ENCODE peak calls at places on chromosomes 5 and 9, in eight cellular contexts. U is GM23338, V is NB4, Q is ovary, D is Caco-2, F is tibial nerve, E is aorta, Y is psoas muscle. W is an unnamed sample.

GRCh38 chr9:133050142-133050541 is 11.6 kb upstream of the CEL start:
- DNase-seq in U (no peak), V (no peak), Q (no peak), D (no peak), F (no peak), E (no peak), Y (peak), W (no peak)

GRCh38 chr5:10699987-10700386 is 61.0 kb downstream of the DAP start:
- DNase-seq in U (no peak), V (no peak), Q (no peak), D (no peak), F (no peak), E (no peak), Y (no peak), W (no peak)

GRCh38 chr9:4138781-4139180 is 161.1 kb downstream of the GLIS3 start:
- DNase-seq in U (no peak), V (peak), Q (no peak), D (no peak), F (no peak), E (no peak), Y (no peak), W (no peak)

GRCh38 chr5:72878854-72879253 is 62.4 kb downstream of the TNPO1 start:
- DNase-seq in U (no peak), V (no peak), Q (no peak), D (no peak), F (no peak), E (no peak), Y (no peak), W (no peak)

GRCh38 chr5:149546974-149547373 is 4.3 kb downstream of the CSNK1A1 start:
- DNase-seq in U (no peak), V (no peak), Q (no peak), D (no peak), F (no peak), E (no peak), Y (no peak), W (peak)

GRCh38 chr5:82806513-82806912 is 270.7 kb downstream of the TMEM167A start:
- DNase-seq in U (no peak), V (no peak), Q (no peak), D (no peak), F (no peak), E (no peak), Y (no peak), W (no peak)

GRCh38 chr5:7495133-7495521 is 99.2 kb downstream of the ADCY2 start:
- DNase-seq in U (no peak), V (no peak), Q (no peak), D (no peak), F (no peak), E (no peak), Y (no peak), W (no peak)

GRCh38 chr9:113997610-113998009 is 80.5 kb downstream of the AMBP start:
- DNase-seq in U (no peak), V (no peak), Q (peak), D (no peak), F (no peak), E (no peak), Y (no peak), W (no peak)

GRCh38 chr5:31921852-31922305 is 252.2 kb downstream of the GOLPH3 start:
- DNase-seq in U (peak), V (no peak), Q (no peak), D (no peak), F (no peak), E (no peak), Y (no peak), W (no peak)

GRCh38 chr9:89312154-89312616 is 1.2 kb downstream of the CKS2 start:
- DNase-seq in U (peak), V (peak), Q (no peak), D (no peak), F (no peak), E (no peak), Y (no peak), W (peak)

GRCh38 chr5:14004598-14005394 is 60.3 kb upstream of the DNAH5 start:
- DNase-seq in U (no peak), V (no peak), Q (no peak), D (no peak), F (no peak), E (no peak), Y (no peak), W (no peak)

GRCh38 chr5:56460681-56461191 is 227.6 kb upstream of the ANKRD55 start:
- DNase-seq in U (no peak), V (no peak), Q (no peak), D (no peak), F (no peak), E (no peak), Y (no peak), W (no peak)

GRCh38 chr5:100856462-100856861 is 46.6 kb downstream of the ST8SIA4 start:
- DNase-seq in U (no peak), V (no peak), Q (no peak), D (no peak), F (no peak), E (no peak), Y (no peak), W (no peak)

GRCh38 chr5:440413-441180 is 2.4 kb upstream of the EXOC3 start:
- DNase-seq in U (no peak), V (peak), Q (no peak), D (no peak), F (no peak), E (peak), Y (peak), W (no peak)

GRCh38 chr5:122858451-122858850 is 13.0 kb downstream of the SNX24 start:
- DNase-seq in U (no peak), V (no peak), Q (no peak), D (no peak), F (no peak), E (no peak), Y (no peak), W (peak)

GRCh38 chr9:99109522-99109921 is 4.6 kb downstream of the TGFBR1 start:
- DNase-seq in U (no peak), V (peak), Q (no peak), D (no peak), F (peak), E (no peak), Y (no peak), W (peak)

GRCh38 chr9:124595743-124596142 is 88.5 kb upstream of the NR5A1 start:
- DNase-seq in U (no peak), V (no peak), Q (no peak), D (peak), F (no peak), E (no peak), Y (no peak), W (peak)

GRCh38 chr5:147464211-147464610 is 45.7 kb downstream of the DPYSL3 start:
- DNase-seq in U (peak), V (peak), Q (no peak), D (no peak), F (peak), E (no peak), Y (no peak), W (no peak)

GRCh38 chr9:72443855-72444254 is 77.6 kb upstream of the TMC1 start:
- DNase-seq in U (no peak), V (peak), Q (no peak), D (no peak), F (no peak), E (no peak), Y (no peak), W (no peak)

GRCh38 chr5:166713281-166713680 is 1578.2 kb upstream of the WWC1 start:
- DNase-seq in U (no peak), V (no peak), Q (no peak), D (peak), F (no peak), E (no peak), Y (no peak), W (no peak)

GRCh38 chr5:151041577-151042268 is 21.3 kb downstream of the GPX3 start:
- DNase-seq in U (no peak), V (no peak), Q (no peak), D (no peak), F (no peak), E (no peak), Y (peak), W (no peak)

GRCh38 chr5:179901915-179902762 is 5.6 kb downstream of the TBC1D9B start:
- DNase-seq in U (no peak), V (no peak), Q (no peak), D (no peak), F (no peak), E (no peak), Y (no peak), W (no peak)

GRCh38 chr9:128159073-128159783 is 837 bp upstream of the BBLN start:
- DNase-seq in U (no peak), V (peak), Q (peak), D (no peak), F (peak), E (no peak), Y (peak), W (peak)

GRCh38 chr5:36153727-36154126 is 1.8 kb downstream of the SKP2 start:
- DNase-seq in U (no peak), V (no peak), Q (no peak), D (peak), F (no peak), E (no peak), Y (no peak), W (no peak)

GRCh38 chr5:1652873-1653707 is 129.3 kb upstream of the LPCAT1 start:
- DNase-seq in U (peak), V (peak), Q (peak), D (peak), F (no peak), E (peak), Y (peak), W (no peak)

GRCh38 chr9:23621166-23621565 is 204.9 kb downstream of the ELAVL2 start:
- DNase-seq in U (no peak), V (no peak), Q (no peak), D (no peak), F (no peak), E (no peak), Y (no peak), W (no peak)

GRCh38 chr5:151720195-151720594 is 33.5 kb upstream of the SPARC start:
- DNase-seq in U (no peak), V (peak), Q (no peak), D (no peak), F (no peak), E (no peak), Y (no peak), W (no peak)

GRCh38 chr5:116573279-116573616 is 1.4 kb downstream of the SEMA6A start:
- DNase-seq in U (no peak), V (no peak), Q (peak), D (peak), F (no peak), E (no peak), Y (peak), W (no peak)

GRCh38 chr5:179387151-179388110 is 42.2 kb upstream of the ADAMTS2 start:
- DNase-seq in U (no peak), V (no peak), Q (no peak), D (no peak), F (no peak), E (no peak), Y (no peak), W (no peak)

GRCh38 chr9:4639420-4639819 is 22.7 kb upstream of the PLPP6 start:
- DNase-seq in U (no peak), V (no peak), Q (no peak), D (no peak), F (no peak), E (no peak), Y (no peak), W (no peak)

GRCh38 chr5:58759745-58760144 is 176.9 kb downstream of the RAB3C start:
- DNase-seq in U (no peak), V (peak), Q (no peak), D (no peak), F (no peak), E (no peak), Y (no peak), W (no peak)

GRCh38 chr5:119417891-119418781 is 34.2 kb upstream of the HSD17B4 start:
- DNase-seq in U (no peak), V (peak), Q (no peak), D (no peak), F (no peak), E (no peak), Y (no peak), W (no peak)

GRCh38 chr5:66958984-66959641 is 237.5 kb downstream of the CD180 start:
- DNase-seq in U (peak), V (no peak), Q (peak), D (no peak), F (peak), E (peak), Y (peak), W (no peak)

GRCh38 chr9:134879664-134880483 is 736 bp upstream of the FCN2 start:
- DNase-seq in U (no peak), V (no peak), Q (no peak), D (no peak), F (no peak), E (no peak), Y (no peak), W (no peak)

GRCh38 chr9:104944871-104945270 is 16.9 kb upstream of the ABCA1 start:
- DNase-seq in U (no peak), V (no peak), Q (no peak), D (no peak), F (no peak), E (no peak), Y (no peak), W (no peak)

GRCh38 chr5:142432961-142433360 is 108.1 kb upstream of the SPRY4 start:
- DNase-seq in U (no peak), V (peak), Q (no peak), D (no peak), F (no peak), E (no peak), Y (no peak), W (no peak)

GRCh38 chr5:11251242-11251641 is 490.2 kb upstream of the DAP start:
- DNase-seq in U (peak), V (no peak), Q (no peak), D (peak), F (no peak), E (no peak), Y (no peak), W (no peak)

GRCh38 chr5:169072223-169072622 is 228.7 kb downstream of the SLIT3 start:
- DNase-seq in U (no peak), V (no peak), Q (no peak), D (no peak), F (no peak), E (no peak), Y (no peak), W (no peak)

GRCh38 chr5:173963867-173964429 is 25.0 kb upstream of the C5orf47 start:
- DNase-seq in U (peak), V (no peak), Q (no peak), D (peak), F (no peak), E (no peak), Y (no peak), W (peak)

GRCh38 chr5:173964491-173964890 is 24.5 kb upstream of the C5orf47 start:
- DNase-seq in U (no peak), V (no peak), Q (no peak), D (no peak), F (no peak), E (no peak), Y (no peak), W (no peak)

GRCh38 chr5:173962436-173962835 is 26.5 kb upstream of the C5orf47 start:
- DNase-seq in U (no peak), V (no peak), Q (no peak), D (no peak), F (no peak), E (no peak), Y (no peak), W (no peak)

GRCh38 chr5:173968154-173968553 is 20.8 kb upstream of the C5orf47 start:
- DNase-seq in U (peak), V (no peak), Q (no peak), D (no peak), F (no peak), E (no peak), Y (no peak), W (no peak)

DNA sequence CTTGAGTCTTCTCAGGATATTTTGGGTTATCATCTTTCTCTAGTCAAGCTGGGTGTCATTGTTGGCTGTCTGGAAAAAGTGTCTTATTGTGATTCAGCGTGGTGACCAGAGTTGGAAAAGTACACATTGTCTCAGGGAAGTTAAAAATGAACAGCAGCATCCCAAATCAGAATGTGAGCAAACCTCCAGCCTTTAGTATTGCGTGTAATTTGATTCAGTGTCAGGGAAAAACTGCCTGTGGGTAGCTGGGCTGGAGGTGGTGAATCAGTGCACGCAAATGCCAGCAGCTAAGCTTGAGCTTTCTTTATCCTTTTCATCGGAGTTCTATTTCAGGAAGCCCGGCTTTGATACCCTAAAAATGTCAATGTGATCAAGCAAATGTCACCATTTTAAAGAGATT is 25.9 kb upstream of the C5orf47 start:
- DNase-seq in U (no peak), V (no peak), Q (no peak), D (no peak), F (no peak), E (no peak), Y (no peak), W (no peak)
- H3K4me3 ChIP-seq in U (peak), V (no peak), Q (no peak), D (no peak), F (no peak), E (no peak), Y (peak), W (no peak)

GRCh38 chr9:109950710-109951443 is 170.9 kb downstream of the PALM2AKAP2 start:
- DNase-seq in U (no peak), V (no peak), Q (no peak), D (no peak), F (no peak), E (no peak), Y (no peak), W (no peak)

GRCh38 chr9:109953813-109954489 is 174.0 kb downstream of the PALM2AKAP2 start:
- DNase-seq in U (peak), V (no peak), Q (no peak), D (no peak), F (no peak), E (no peak), Y (no peak), W (no peak)

GRCh38 chr9:109948453-109948852 is 168.5 kb downstream of the PALM2AKAP2 start:
- DNase-seq in U (no peak), V (no peak), Q (no peak), D (no peak), F (no peak), E (no peak), Y (no peak), W (no peak)

GRCh38 chr9:109956811-109957440 is 176.9 kb downstream of the PALM2AKAP2 start:
- DNase-seq in U (peak), V (no peak), Q (no peak), D (no peak), F (no peak), E (no peak), Y (no peak), W (no peak)

DNA sequence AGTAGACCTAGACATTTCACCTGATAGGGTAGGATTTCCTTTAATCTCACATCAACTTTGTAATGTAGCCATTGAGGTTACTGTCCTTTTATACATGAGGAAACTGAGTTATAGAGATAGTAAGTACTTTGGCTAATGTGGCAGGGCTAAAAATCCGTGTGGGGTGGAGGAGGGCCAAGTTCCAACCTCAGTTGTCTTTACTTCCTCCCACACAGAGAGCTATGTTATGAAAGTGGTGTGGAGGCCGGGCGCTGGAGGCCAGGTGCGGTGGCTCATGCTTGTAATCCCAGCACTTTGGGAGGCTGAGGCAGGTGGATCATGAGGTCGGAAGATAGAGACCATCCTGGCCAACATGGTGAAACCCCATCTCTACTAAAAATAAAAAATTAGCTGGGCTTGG is 173.3 kb downstream of the PALM2AKAP2 start:
- DNase-seq in U (no peak), V (no peak), Q (no peak), D (no peak), F (no peak), E (no peak), Y (no peak), W (no peak)
- H3K4me3 ChIP-seq in U (no peak), V (no peak), Q (no peak), D (no peak), F (no peak), E (no peak), Y (no peak), W (no peak)

DNA sequence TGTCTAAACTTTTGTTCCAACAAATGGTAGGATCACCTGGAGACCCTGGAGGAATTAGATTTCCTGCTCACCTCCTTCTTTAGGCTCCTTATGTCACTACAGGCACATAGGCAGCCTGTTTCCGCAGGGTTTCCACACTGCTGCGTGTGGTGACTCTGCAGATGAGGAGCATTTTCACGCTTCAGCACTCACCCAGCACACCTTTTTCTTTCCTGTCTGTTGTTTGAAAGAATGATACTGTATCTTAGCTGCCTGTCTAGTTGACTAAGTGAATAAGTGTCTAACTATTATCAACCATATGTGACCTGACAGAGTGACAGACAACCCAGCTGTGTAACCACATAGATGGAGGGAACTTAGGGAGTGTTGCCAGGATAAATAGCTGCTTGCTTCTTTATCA is 36.1 kb downstream of the ZNF510 start:
- DNase-seq in U (no peak), V (no peak), Q (no peak), D (no peak), F (no peak), E (no peak), Y (no peak), W (no peak)
- H3K4me3 ChIP-seq in U (no peak), V (no peak), Q (no peak), D (no peak), F (no peak), E (no peak), Y (no peak), W (no peak)

GRCh38 chr9:92405770-92406169 is 1.4 kb upstream of the OGN start:
- DNase-seq in U (no peak), V (no peak), Q (no peak), D (no peak), F (no peak), E (no peak), Y (no peak), W (no peak)

GRCh38 chr9:92404437-92404836 is at the start of gene OGN:
- DNase-seq in U (no peak), V (no peak), Q (no peak), D (no peak), F (no peak), E (no peak), Y (no peak), W (no peak)

GRCh38 chr9:92402359-92402758 is 2.0 kb downstream of the OGN start:
- DNase-seq in U (no peak), V (no peak), Q (no peak), D (no peak), F (no peak), E (no peak), Y (no peak), W (no peak)

GRCh38 chr9:92403153-92403552 is 1.2 kb downstream of the OGN start:
- DNase-seq in U (no peak), V (no peak), Q (no peak), D (no peak), F (no peak), E (no peak), Y (no peak), W (no peak)

DNA sequence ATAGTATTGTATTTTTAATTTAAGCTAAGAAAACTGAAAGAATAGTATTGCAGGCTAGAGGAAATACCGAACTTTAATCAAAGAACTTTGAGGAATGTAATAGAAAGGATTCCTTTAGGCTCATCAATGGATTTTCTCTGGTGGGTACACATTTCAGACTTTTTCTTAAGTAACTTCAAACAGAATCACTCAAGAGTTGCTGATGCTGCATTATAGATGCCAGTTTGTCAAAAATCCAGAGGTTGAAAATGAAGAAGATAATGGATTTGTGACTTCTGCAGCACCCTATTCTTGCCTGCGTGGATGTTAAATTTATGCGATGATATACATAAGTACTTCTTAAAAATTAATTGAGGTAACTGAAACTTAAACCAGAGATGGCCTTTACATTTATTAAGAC is 347 bp downstream of the OGN start:
- DNase-seq in U (no peak), V (no peak), Q (no peak), D (no peak), F (no peak), E (no peak), Y (no peak), W (no peak)
- H3K4me3 ChIP-seq in U (no peak), V (no peak), Q (peak), D (no peak), F (peak), E (peak), Y (peak), W (no peak)